ENCODE peak calls at places on chromosomes 13 and 19, in four cellular contexts. X is A549, B is left ventricle myocardium inferior, W is pancreas. A is an unnamed sample. For H3K9me3, the result is how much of the 10 kb centered on the place peaks cover.

GRCh38 chr19:18396471-18397241 is 766 bp downstream of the LRRC25 start:
- DNase-seq in X (no peak), B (no peak), W (peak), A (no peak)

GRCh38 chr13:27194895-27195764 is 23.5 kb upstream of the USP12 start:
- DNase-seq in X (peak), B (no peak), W (no peak), A (no peak)

GRCh38 chr13:31179754-31180153 is 18.1 kb upstream of the HSPH1 start:
- DNase-seq in X (no peak), B (no peak), W (no peak), A (no peak)

GRCh38 chr13:21568854-21569253 is 35.1 kb downstream of the MICU2 start:
- DNase-seq in X (no peak), B (no peak), W (no peak), A (no peak)

GRCh38 chr19:30224689-30225606 is 147.2 kb upstream of the ZNF536 start:
- DNase-seq in X (peak), B (no peak), W (no peak), A (no peak)

GRCh38 chr13:46778879-46779278 is 18.1 kb downstream of the ESD start:
- DNase-seq in X (no peak), B (no peak), W (no peak), A (no peak)

GRCh38 chr19:4108767-4109625 is 14.9 kb downstream of the MAP2K2 start:
- DNase-seq in X (no peak), B (no peak), W (no peak), A (no peak)

GRCh38 chr19:42683917-42684513 is 56.3 kb downstream of the PSG3 start:
- DNase-seq in X (peak), B (no peak), W (no peak), A (peak)

GRCh38 chr13:54949735-54950134 is 1921.1 kb downstream of the OLFM4 start:
- DNase-seq in X (no peak), B (no peak), W (no peak), A (no peak)

GRCh38 chr13:54574791-54575190 is 1546.2 kb downstream of the OLFM4 start:
- DNase-seq in X (peak), B (no peak), W (no peak), A (no peak)

GRCh38 chr19:13968383-13968935 is 16.1 kb downstream of the DCAF15 start:
- DNase-seq in X (no peak), B (no peak), W (no peak), A (no peak)

GRCh38 chr19:4375164-4375619 is 25.2 kb downstream of the SH3GL1 start:
- DNase-seq in X (peak), B (no peak), W (peak), A (no peak)

GRCh38 chr13:59979589-59979988 is 184.1 kb downstream of the DIAPH3 start:
- DNase-seq in X (no peak), B (no peak), W (no peak), A (no peak)

GRCh38 chr13:27830010-27830409 is 37.7 kb downstream of the GSX1 start:
- DNase-seq in X (peak), B (peak), W (peak), A (no peak)

GRCh38 chr13:99132295-99132835 is 68.3 kb upstream of the UBAC2 start:
- DNase-seq in X (no peak), B (no peak), W (no peak), A (no peak)

GRCh38 chr13:23159587-23160240 is 21.1 kb upstream of the SGCG start:
- DNase-seq in X (no peak), B (no peak), W (no peak), A (no peak)

GRCh38 chr19:8305798-8306197 is 2.4 kb downstream of the CD320 start:
- DNase-seq in X (no peak), B (no peak), W (no peak), A (no peak)

GRCh38 chr19:11767633-11768133 is 883 bp downstream of the ZNF441 start:
- DNase-seq in X (no peak), B (peak), W (peak), A (no peak)

GRCh38 chr19:32029235-32029634 is 316.2 kb upstream of the ZNF507 start:
- DNase-seq in X (no peak), B (no peak), W (no peak), A (no peak)

GRCh38 chr13:49354719-49355118 is 89.1 kb downstream of the CAB39L start:
- DNase-seq in X (no peak), B (no peak), W (no peak), A (no peak)

GRCh38 chr13:79837741-79838450 is 356.9 kb downstream of the NDFIP2 start:
- DNase-seq in X (no peak), B (no peak), W (no peak), A (no peak)

GRCh38 chr13:91126806-91127205 is 220.7 kb upstream of the MIR17HG start:
- DNase-seq in X (no peak), B (no peak), W (no peak), A (no peak)

GRCh38 chr13:111852701-111853100 is 214.2 kb upstream of the SOX1 start:
- DNase-seq in X (no peak), B (no peak), W (no peak), A (no peak)

GRCh38 chr19:23817519-23817918 is 58.8 kb upstream of the ZNF681 start:
- DNase-seq in X (peak), B (no peak), W (no peak), A (peak)

GRCh38 chr13:62643007-62643483 is 1227.4 kb upstream of the PCDH20 start:
- DNase-seq in X (peak), B (no peak), W (no peak), A (no peak)

GRCh38 chr19:18741566-18742121 is 49.5 kb downstream of the COMP start:
- DNase-seq in X (no peak), B (no peak), W (peak), A (no peak)

GRCh38 chr19:1685046-1685445 is 32.6 kb upstream of the TCF3 start:
- DNase-seq in X (no peak), B (no peak), W (no peak), A (no peak)

GRCh38 chr13:93180376-93180966 is 46.1 kb upstream of the GPC6 start:
- DNase-seq in X (no peak), B (no peak), W (no peak), A (no peak)

GRCh38 chr13:106373989-106374572 is 161.4 kb downstream of the EFNB2 start:
- DNase-seq in X (no peak), B (no peak), W (no peak), A (no peak)

GRCh38 chr19:51948979-51949378 is 21.7 kb downstream of the ZNF613 start:
- DNase-seq in X (no peak), B (peak), W (no peak), A (no peak)

GRCh38 chr19:51944798-51945552 is 17.7 kb downstream of the ZNF613 start:
- DNase-seq in X (no peak), B (no peak), W (no peak), A (no peak)

DNA sequence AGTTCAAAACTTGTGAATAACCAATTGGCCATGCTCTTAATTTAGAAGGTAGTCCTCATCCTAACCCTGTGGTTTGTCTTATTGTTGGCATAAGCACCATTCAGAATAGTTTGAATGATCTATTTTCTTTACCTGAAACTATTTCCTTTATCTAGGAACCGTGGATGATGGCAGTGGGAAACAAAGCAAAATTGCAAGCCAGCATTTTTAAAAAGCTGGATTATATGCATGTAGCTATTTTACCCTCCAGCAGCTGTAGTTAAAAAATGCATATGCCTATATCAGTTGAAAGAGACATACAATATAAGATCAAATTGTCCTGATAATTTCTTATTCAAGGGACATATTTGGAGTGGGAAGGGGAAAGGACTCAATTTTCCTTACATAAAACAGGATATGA is 19.3 kb downstream of the ZNF613 start:
- DNase-seq in X (no peak), B (no peak), W (no peak), A (no peak)
- H3K9me3 ChIP-seq in X (half or more), B (half or more), W (under half), A (under half)

DNA sequence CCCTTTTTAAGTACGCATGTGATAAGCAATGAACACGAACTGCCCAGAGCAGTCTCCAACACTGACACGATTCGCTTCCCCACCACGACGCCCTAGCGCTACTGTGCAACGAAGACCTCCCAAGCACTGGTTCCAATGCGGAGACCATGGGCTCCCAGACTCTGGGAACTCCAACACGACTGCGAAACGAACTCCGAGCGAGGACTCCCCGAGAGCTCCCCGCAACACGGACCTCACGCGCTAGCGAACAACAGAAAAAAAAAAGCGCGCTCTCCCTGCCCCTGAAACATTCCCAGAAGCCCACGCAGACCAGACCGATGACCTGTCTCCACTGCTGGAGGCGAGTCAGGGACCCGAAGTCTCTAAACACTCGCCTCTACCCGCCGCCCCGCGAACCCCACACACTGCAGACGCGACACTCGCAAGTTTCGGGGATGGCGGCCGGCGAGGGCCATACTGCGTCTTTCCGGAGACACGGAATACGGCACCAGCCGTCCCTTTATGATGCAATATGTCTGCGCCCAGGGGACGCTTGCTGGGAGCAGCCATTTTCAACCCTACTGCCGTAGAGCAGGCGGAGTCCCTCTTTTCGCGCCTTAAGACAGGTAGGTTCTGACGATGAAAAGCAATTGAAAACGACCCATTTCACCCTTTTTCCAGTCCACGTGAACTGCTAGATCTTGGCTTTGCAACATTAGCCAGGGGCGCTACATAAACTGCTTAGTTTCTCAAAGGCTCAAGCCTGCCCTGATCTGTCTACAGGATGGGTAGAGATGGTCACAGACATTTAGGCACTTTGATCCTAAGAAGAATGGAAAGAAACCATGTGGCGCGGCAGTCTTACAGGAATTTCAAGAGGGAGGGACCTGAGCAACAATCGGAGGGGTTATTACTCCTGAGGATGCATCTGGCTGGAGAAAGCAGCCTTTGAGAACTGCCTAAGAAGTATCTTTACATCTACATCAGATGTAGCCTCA is at the start of gene ZNF577:
- DNase-seq in X (no peak), B (peak), W (peak), A (peak)
- H3K4me3 ChIP-seq in X (no peak), B (peak), W (peak), A (peak)

GRCh38 chr19:7000816-7001215 is 20.4 kb downstream of the MBD3L2B start:
- DNase-seq in X (no peak), B (no peak), W (no peak), A (no peak)
- H3K9me3 ChIP-seq in X (under half), B (under half), W (under half), A (under half)

GRCh38 chr19:47598407-47599349 is 10.3 kb upstream of the BICRA start:
- DNase-seq in X (peak), B (no peak), W (no peak), A (no peak)
- H3K4me3 ChIP-seq in X (peak), B (peak), W (no peak), A (peak)

GRCh38 chr13:35810286-35810685 is 320.9 kb downstream of the DCLK1 start:
- DNase-seq in X (no peak), B (no peak), W (no peak), A (no peak)
- H3K9me3 ChIP-seq in X (under half), B (under half), W (under half), A (under half)

GRCh38 chr13:45316210-45316799 is 24.7 kb downstream of the TPT1 start:
- DNase-seq in X (no peak), B (no peak), W (no peak), A (no peak)
- H3K4me3 ChIP-seq in X (peak), B (no peak), W (no peak), A (no peak)

DNA sequence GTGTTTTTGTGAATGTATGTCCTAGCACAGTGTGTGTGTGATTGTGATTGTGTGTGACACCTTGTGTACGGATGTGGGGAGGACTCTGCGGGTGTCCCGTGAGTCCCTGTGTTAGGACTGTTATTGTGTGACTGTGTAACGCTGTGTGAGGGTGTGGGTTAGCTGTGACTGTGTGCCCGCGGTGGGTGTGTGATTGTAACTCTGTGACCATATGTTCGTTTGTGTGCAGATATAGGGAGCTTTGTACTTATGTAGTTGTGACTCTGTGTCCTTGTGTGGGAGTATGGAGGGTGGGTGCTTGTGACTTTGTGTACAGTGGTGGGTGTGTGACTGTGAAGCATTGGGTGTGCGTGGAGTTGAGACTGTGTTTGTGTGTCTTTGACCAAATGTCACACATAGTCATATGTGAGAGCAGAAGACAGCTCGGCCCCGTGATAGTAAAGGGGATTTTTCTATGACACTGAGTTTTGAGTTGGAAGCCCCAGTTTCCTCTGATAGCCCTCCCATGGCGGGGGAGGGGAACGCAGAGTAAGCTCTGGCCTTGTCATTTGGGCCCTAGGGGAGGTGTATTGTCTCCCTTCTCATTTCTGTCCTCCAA is 949 bp upstream of the ZNF260 start:
- DNase-seq in X (no peak), B (no peak), W (no peak), A (no peak)
- H3K9me3 ChIP-seq in X (half or more), B (half or more), W (under half), A (under half)

DNA sequence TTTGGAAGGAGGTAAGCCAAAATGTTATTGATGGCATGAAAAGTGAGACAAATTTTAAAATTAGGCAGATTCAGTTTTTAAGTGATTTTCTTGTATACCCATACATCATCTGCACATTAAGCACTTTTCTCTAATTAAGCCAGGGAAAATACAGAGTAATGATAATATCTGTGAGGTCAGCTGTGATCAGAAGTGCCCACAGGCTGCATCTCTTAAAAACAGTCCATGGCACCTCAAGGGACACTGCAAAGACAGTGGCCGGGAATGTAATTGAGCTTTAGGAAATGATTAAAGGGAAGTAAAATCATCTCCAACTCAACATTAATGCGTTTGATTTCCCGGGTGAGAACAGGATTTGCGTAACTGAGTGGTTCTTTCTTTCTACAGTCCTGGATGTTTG is 2.0 kb downstream of the COL4A1 start:
- DNase-seq in X (no peak), B (no peak), W (no peak), A (no peak)
- H3K4me3 ChIP-seq in X (peak), B (peak), W (no peak), A (no peak)

DNA sequence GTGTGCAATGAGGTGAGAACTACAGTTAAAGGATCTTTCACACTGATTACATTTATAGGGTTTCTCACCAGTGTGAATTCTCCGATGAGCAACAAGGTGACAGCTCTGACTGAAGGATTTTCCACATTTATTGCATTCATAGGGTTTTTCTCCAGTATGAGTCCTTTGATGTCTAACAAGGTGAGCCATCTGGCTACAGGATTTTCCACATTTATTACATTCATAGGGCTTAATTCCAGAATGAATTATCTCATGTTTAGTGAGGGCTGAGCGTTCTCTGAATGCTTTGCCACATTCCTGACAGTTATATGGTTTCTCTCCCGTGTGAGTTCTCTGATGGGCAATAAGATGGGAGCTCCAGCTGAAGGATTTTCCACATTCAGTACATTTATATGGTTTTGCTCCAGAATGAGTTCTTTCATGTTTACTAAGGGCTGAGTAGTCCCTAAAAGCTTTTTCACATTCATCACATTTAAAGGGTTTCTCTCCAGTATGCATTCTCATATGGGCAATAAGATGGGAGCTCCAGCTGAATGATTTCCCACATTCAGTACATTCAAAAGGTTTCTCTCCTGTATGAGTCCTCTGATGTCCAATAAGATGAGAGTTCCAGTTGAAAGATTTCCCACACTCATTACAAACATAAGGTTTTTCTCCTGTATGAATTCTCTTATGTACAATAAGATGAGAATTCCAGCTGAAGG is 4.4 kb upstream of the C19orf18 start:
- DNase-seq in X (no peak), B (no peak), W (no peak), A (no peak)
- H3K9me3 ChIP-seq in X (half or more), B (half or more), W (under half), A (under half)

GRCh38 chr19:56423985-56424353 is 19.8 kb downstream of the ZNF583 start:
- DNase-seq in X (peak), B (no peak), W (no peak), A (no peak)

DNA sequence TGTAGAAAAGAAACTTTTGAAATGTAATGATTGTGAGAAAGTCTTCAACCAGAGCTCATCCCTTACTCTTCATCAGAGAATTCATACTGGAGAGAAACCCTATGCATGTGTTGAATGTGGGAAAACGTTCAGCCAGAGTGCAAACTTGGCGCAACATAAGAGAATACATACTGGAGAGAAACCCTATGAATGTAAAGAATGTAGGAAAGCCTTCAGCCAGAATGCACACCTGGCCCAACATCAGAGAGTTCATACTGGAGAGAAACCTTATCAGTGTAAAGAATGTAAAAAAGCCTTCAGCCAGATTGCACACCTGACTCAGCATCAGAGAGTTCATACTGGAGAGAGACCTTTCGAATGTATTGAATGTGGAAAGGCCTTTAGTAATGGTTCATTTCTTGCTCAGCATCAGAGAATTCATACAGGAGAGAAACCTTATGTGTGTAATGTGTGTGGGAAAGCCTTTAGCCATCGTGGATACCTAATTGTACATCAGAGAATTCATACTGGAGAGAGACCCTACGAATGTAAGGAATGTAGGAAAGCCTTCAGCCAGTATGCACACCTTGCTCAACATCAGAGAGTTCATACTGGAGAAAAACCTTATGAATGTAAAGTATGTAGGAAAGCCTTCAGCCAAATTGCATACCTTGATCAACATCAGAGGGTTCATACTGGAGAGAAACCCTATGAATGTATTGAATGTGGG is 19.3 kb downstream of the ZNF583 start:
- DNase-seq in X (peak), B (no peak), W (no peak), A (no peak)
- H3K4me3 ChIP-seq in X (no peak), B (no peak), W (no peak), A (no peak)